ENCODE peak calls at places on chromosomes 1 and 21, in four cellular contexts. M is stimulated activated CD4-positive, alpha-beta T cell treated with anti-CD3 and anti-CD28 coated beads, Interleukin-2, amount 100 ng/mL, for 4 hours; L is activated T-cell treated with anti-CD3 and anti-CD28 coated beads for 1 hour; A is GM12891. D is an unnamed sample.

GRCh38 chr1:185574139-185574835 is 159.9 kb upstream of the HMCN1 start:
- DNase-seq in M (no peak), L (no peak), A (no peak), D (no peak)

GRCh38 chr1:100440075-100440809 is 87.9 kb downstream of the CDC14A start:
- DNase-seq in M (peak; percentile 61), L (peak; percentile 53), A (no peak), D (no peak)

GRCh38 chr1:100883963-100884362 is 10.7 kb downstream of the EXTL2 start:
- DNase-seq in M (no peak), L (no peak), A (no peak), D (peak; percentile 26)

GRCh38 chr1:209388358-209388757 is 195.2 kb upstream of the CAMK1G start:
- DNase-seq in M (no peak), L (no peak), A (no peak), D (no peak)

GRCh38 chr1:9351654-9352271 is 59.1 kb downstream of the SPSB1 start:
- DNase-seq in M (no peak), L (no peak), A (no peak), D (no peak)

GRCh38 chr1:30232288-30232899 is 491.0 kb downstream of the MATN1 start:
- DNase-seq in M (no peak), L (no peak), A (peak; percentile 42), D (no peak)

GRCh38 chr21:46622226-46622625 is 13.2 kb upstream of the PRMT2 start:
- DNase-seq in M (no peak), L (no peak), A (no peak), D (no peak)

GRCh38 chr1:22273686-22274681 is 131.1 kb upstream of the WNT4 start:
- DNase-seq in M (no peak), L (no peak), A (no peak), D (no peak)

GRCh38 chr1:69551476-69552324 is 16.0 kb upstream of the LRRC7 start:
- DNase-seq in M (no peak), L (no peak), A (no peak), D (no peak)

GRCh38 chr21:38853421-38853919 is 47.7 kb downstream of the ETS2 start:
- DNase-seq in M (no peak), L (no peak), A (no peak), D (peak; percentile 34)

GRCh38 chr1:151370211-151370911 is 2.1 kb downstream of the SELENBP1 start:
- DNase-seq in M (no peak), L (no peak), A (no peak), D (no peak)

GRCh38 chr1:77504986-77505385 is 177.5 kb downstream of the ZZZ3 start:
- DNase-seq in M (no peak), L (no peak), A (no peak), D (no peak)

GRCh38 chr21:41835711-41836154 is 43.4 kb downstream of the PRDM15 start:
- DNase-seq in M (no peak), L (no peak), A (no peak), D (no peak)

GRCh38 chr1:47325530-47325929 is 8.1 kb upstream of the CMPK1 start:
- DNase-seq in M (no peak), L (no peak), A (no peak), D (no peak)

GRCh38 chr1:239560921-239561320 is 174.6 kb downstream of the CHRM3 start:
- DNase-seq in M (no peak), L (no peak), A (no peak), D (no peak)

GRCh38 chr1:8969937-8970336 is 24.3 kb downstream of the CA6 start:
- DNase-seq in M (no peak), L (no peak), A (no peak), D (no peak)

GRCh38 chr1:162942903-162943567 is 82.1 kb upstream of the CCDC190 start:
- DNase-seq in M (no peak), L (no peak), A (no peak), D (no peak)

GRCh38 chr21:32350211-32350980 is 42.4 kb downstream of the URB1 start:
- DNase-seq in M (no peak), L (no peak), A (no peak), D (no peak)

GRCh38 chr1:64046243-64046642 is 157.2 kb upstream of the UBE2U start:
- DNase-seq in M (no peak), L (no peak), A (no peak), D (no peak)

GRCh38 chr1:26607191-26607590 is 77.6 kb downstream of the RPS6KA1 start:
- DNase-seq in M (no peak), L (no peak), A (no peak), D (no peak)

GRCh38 chr21:39176312-39176711 is 6.9 kb downstream of the PSMG1 start:
- DNase-seq in M (no peak), L (no peak), A (no peak), D (no peak)

GRCh38 chr1:109229531-109230127 is 15.9 kb downstream of the SARS1 start:
- DNase-seq in M (no peak), L (no peak), A (no peak), D (no peak)

GRCh38 chr1:109762821-109763645 is 690 bp downstream of the EPS8L3 start:
- DNase-seq in M (no peak), L (no peak), A (no peak), D (no peak)

GRCh38 chr1:2952992-2953391 is 68.3 kb upstream of the ACTRT2 start:
- DNase-seq in M (no peak), L (no peak), A (no peak), D (no peak)

GRCh38 chr21:16633851-16634521 is 878.9 kb upstream of the CXADR start:
- DNase-seq in M (no peak), L (no peak), A (no peak), D (no peak)

GRCh38 chr1:147597010-147597409 is 55.7 kb downstream of the BCL9 start:
- DNase-seq in M (no peak), L (no peak), A (no peak), D (no peak)

GRCh38 chr1:91699339-91699970 is 186.5 kb downstream of the TGFBR3 start:
- DNase-seq in M (no peak), L (no peak), A (no peak), D (peak; percentile 68)

GRCh38 chr1:50237081-50237480 is 128.4 kb downstream of the ELAVL4 start:
- DNase-seq in M (no peak), L (no peak), A (no peak), D (no peak)

GRCh38 chr1:156845055-156845952 is 13.6 kb downstream of the INSRR start:
- DNase-seq in M (no peak), L (peak; percentile 28), A (no peak), D (no peak)

GRCh38 chr1:19033926-19034680 is 77.6 kb upstream of the IFFO2 start:
- DNase-seq in M (no peak), L (no peak), A (no peak), D (no peak)